ENCODE peak calls at places on chromosomes 13 and 19, in ten cellular contexts. One of them, this sample, is unnamed.

GRCh38 chr13:102141625-102142472 is 260.0 kb downstream of the FGF14 start:
- DNase-seq in NCI-H460: peak
- DNase-seq in AG04450: no peak
- DNase-seq in A549: peak
- DNase-seq in LoVo: peak
- DNase-seq in thoracic aorta: no peak
- DNase-seq in type B pancreatic cell: no peak
- DNase-seq in HEK293T: no peak
- DNase-seq in activated naive CD8-positive, alpha-beta T cell treated with anti-CD3 and anti-CD28 coated beads, Interleukin-2, amount 10 ng/mL, durations not matched to agents 7 days and 5 days: no peak
- DNase-seq in tibial nerve: no peak
- DNase-seq in this sample: peak

GRCh38 chr13:29849071-29849541 is 1.3 kb downstream of the UBL3 start:
- DNase-seq in NCI-H460: no peak
- DNase-seq in activated naive CD8-positive, alpha-beta T cell treated with anti-CD3 and anti-CD28 coated beads, Interleukin-2, amount 10 ng/mL, durations not matched to agents 7 days and 5 days: no peak
- DNase-seq in type B pancreatic cell: no peak
- DNase-seq in LoVo: peak
- DNase-seq in tibial nerve: peak
- DNase-seq in AG04450: no peak
- DNase-seq in thoracic aorta: no peak
- DNase-seq in HEK293T: no peak
- DNase-seq in A549: peak
- DNase-seq in this sample: peak

GRCh38 chr19:2548966-2549365 is 73.0 kb downstream of the GADD45B start:
- DNase-seq in A549: no peak
- DNase-seq in tibial nerve: no peak
- DNase-seq in NCI-H460: no peak
- DNase-seq in HEK293T: no peak
- DNase-seq in thoracic aorta: no peak
- DNase-seq in type B pancreatic cell: no peak
- DNase-seq in LoVo: no peak
- DNase-seq in activated naive CD8-positive, alpha-beta T cell treated with anti-CD3 and anti-CD28 coated beads, Interleukin-2, amount 10 ng/mL, durations not matched to agents 7 days and 5 days: no peak
- DNase-seq in AG04450: no peak
- DNase-seq in this sample: no peak

GRCh38 chr13:72530471-72530870 is 197.0 kb downstream of the MZT1 start:
- DNase-seq in tibial nerve: no peak
- DNase-seq in NCI-H460: no peak
- DNase-seq in HEK293T: no peak
- DNase-seq in AG04450: no peak
- DNase-seq in LoVo: no peak
- DNase-seq in type B pancreatic cell: no peak
- DNase-seq in activated naive CD8-positive, alpha-beta T cell treated with anti-CD3 and anti-CD28 coated beads, Interleukin-2, amount 10 ng/mL, durations not matched to agents 7 days and 5 days: no peak
- DNase-seq in A549: no peak
- DNase-seq in thoracic aorta: no peak
- DNase-seq in this sample: no peak

GRCh38 chr19:33446918-33447293 is 73.4 kb downstream of the CEBPG start:
- DNase-seq in NCI-H460: no peak
- DNase-seq in A549: no peak
- DNase-seq in type B pancreatic cell: no peak
- DNase-seq in LoVo: no peak
- DNase-seq in AG04450: no peak
- DNase-seq in tibial nerve: no peak
- DNase-seq in thoracic aorta: no peak
- DNase-seq in activated naive CD8-positive, alpha-beta T cell treated with anti-CD3 and anti-CD28 coated beads, Interleukin-2, amount 10 ng/mL, durations not matched to agents 7 days and 5 days: no peak
- DNase-seq in HEK293T: no peak
- DNase-seq in this sample: no peak

GRCh38 chr13:49210114-49210513 is 10.0 kb upstream of the MLNR start:
- DNase-seq in thoracic aorta: no peak
- DNase-seq in tibial nerve: no peak
- DNase-seq in NCI-H460: no peak
- DNase-seq in AG04450: no peak
- DNase-seq in activated naive CD8-positive, alpha-beta T cell treated with anti-CD3 and anti-CD28 coated beads, Interleukin-2, amount 10 ng/mL, durations not matched to agents 7 days and 5 days: no peak
- DNase-seq in type B pancreatic cell: no peak
- DNase-seq in A549: no peak
- DNase-seq in LoVo: no peak
- DNase-seq in HEK293T: no peak
- DNase-seq in this sample: no peak

GRCh38 chr19:1864480-1865171 is 1.2 kb upstream of the KLF16 start:
- DNase-seq in activated naive CD8-positive, alpha-beta T cell treated with anti-CD3 and anti-CD28 coated beads, Interleukin-2, amount 10 ng/mL, durations not matched to agents 7 days and 5 days: peak
- DNase-seq in tibial nerve: no peak
- DNase-seq in LoVo: peak
- DNase-seq in AG04450: no peak
- DNase-seq in thoracic aorta: no peak
- DNase-seq in NCI-H460: no peak
- DNase-seq in HEK293T: peak
- DNase-seq in type B pancreatic cell: no peak
- DNase-seq in A549: peak
- DNase-seq in this sample: peak

GRCh38 chr19:53870485-53870844 is 2.8 kb downstream of the MYADM start:
- DNase-seq in activated naive CD8-positive, alpha-beta T cell treated with anti-CD3 and anti-CD28 coated beads, Interleukin-2, amount 10 ng/mL, durations not matched to agents 7 days and 5 days: no peak
- DNase-seq in NCI-H460: no peak
- DNase-seq in LoVo: no peak
- DNase-seq in thoracic aorta: no peak
- DNase-seq in HEK293T: no peak
- DNase-seq in type B pancreatic cell: no peak
- DNase-seq in AG04450: no peak
- DNase-seq in A549: peak
- DNase-seq in tibial nerve: no peak
- DNase-seq in this sample: peak

GRCh38 chr13:75359266-75359665 is 122.7 kb downstream of the TBC1D4 start:
- DNase-seq in NCI-H460: no peak
- DNase-seq in AG04450: peak
- DNase-seq in activated naive CD8-positive, alpha-beta T cell treated with anti-CD3 and anti-CD28 coated beads, Interleukin-2, amount 10 ng/mL, durations not matched to agents 7 days and 5 days: no peak
- DNase-seq in tibial nerve: no peak
- DNase-seq in A549: peak
- DNase-seq in thoracic aorta: no peak
- DNase-seq in type B pancreatic cell: no peak
- DNase-seq in HEK293T: no peak
- DNase-seq in LoVo: peak
- DNase-seq in this sample: peak

GRCh38 chr13:25922373-25922772 is 129.4 kb downstream of the SHISA2 start:
- DNase-seq in HEK293T: no peak
- DNase-seq in LoVo: no peak
- DNase-seq in activated naive CD8-positive, alpha-beta T cell treated with anti-CD3 and anti-CD28 coated beads, Interleukin-2, amount 10 ng/mL, durations not matched to agents 7 days and 5 days: no peak
- DNase-seq in thoracic aorta: no peak
- DNase-seq in AG04450: no peak
- DNase-seq in NCI-H460: no peak
- DNase-seq in type B pancreatic cell: no peak
- DNase-seq in A549: no peak
- DNase-seq in tibial nerve: no peak
- DNase-seq in this sample: peak

GRCh38 chr19:15463865-15464371 is 426 bp downstream of the RASAL3 start:
- DNase-seq in A549: no peak
- DNase-seq in HEK293T: no peak
- DNase-seq in thoracic aorta: no peak
- DNase-seq in NCI-H460: no peak
- DNase-seq in activated naive CD8-positive, alpha-beta T cell treated with anti-CD3 and anti-CD28 coated beads, Interleukin-2, amount 10 ng/mL, durations not matched to agents 7 days and 5 days: peak
- DNase-seq in AG04450: no peak
- DNase-seq in tibial nerve: no peak
- DNase-seq in LoVo: no peak
- DNase-seq in type B pancreatic cell: no peak
- DNase-seq in this sample: no peak

GRCh38 chr13:43307921-43308433 is 284.6 kb downstream of the DNAJC15 start:
- DNase-seq in NCI-H460: peak
- DNase-seq in A549: peak
- DNase-seq in HEK293T: no peak
- DNase-seq in type B pancreatic cell: no peak
- DNase-seq in thoracic aorta: peak
- DNase-seq in AG04450: peak
- DNase-seq in activated naive CD8-positive, alpha-beta T cell treated with anti-CD3 and anti-CD28 coated beads, Interleukin-2, amount 10 ng/mL, durations not matched to agents 7 days and 5 days: no peak
- DNase-seq in tibial nerve: peak
- DNase-seq in LoVo: no peak
- DNase-seq in this sample: peak

GRCh38 chr19:16372065-16372915 is 47.7 kb downstream of the KLF2 start:
- DNase-seq in activated naive CD8-positive, alpha-beta T cell treated with anti-CD3 and anti-CD28 coated beads, Interleukin-2, amount 10 ng/mL, durations not matched to agents 7 days and 5 days: no peak
- DNase-seq in AG04450: no peak
- DNase-seq in tibial nerve: no peak
- DNase-seq in type B pancreatic cell: no peak
- DNase-seq in HEK293T: no peak
- DNase-seq in A549: no peak
- DNase-seq in thoracic aorta: no peak
- DNase-seq in LoVo: no peak
- DNase-seq in NCI-H460: no peak
- DNase-seq in this sample: no peak

GRCh38 chr19:29645911-29646310 is 19.4 kb upstream of the PLEKHF1 start:
- DNase-seq in activated naive CD8-positive, alpha-beta T cell treated with anti-CD3 and anti-CD28 coated beads, Interleukin-2, amount 10 ng/mL, durations not matched to agents 7 days and 5 days: peak
- DNase-seq in tibial nerve: no peak
- DNase-seq in HEK293T: no peak
- DNase-seq in NCI-H460: no peak
- DNase-seq in type B pancreatic cell: no peak
- DNase-seq in AG04450: no peak
- DNase-seq in A549: no peak
- DNase-seq in thoracic aorta: no peak
- DNase-seq in LoVo: no peak
- DNase-seq in this sample: no peak